ENCODE peak calls at places on chromosomes 4 and X, in six cellular contexts. One of them, this sample, is unnamed.

GRCh38 chrX:24828600-24828999 is 134.9 kb downstream of the POLA1 start:
- DNase-seq in fibroblast of lung: no peak
- DNase-seq in AG04450: no peak
- DNase-seq in PC-3: no peak
- DNase-seq in mammary epithelial cell: no peak
- DNase-seq in MM.1S: no peak
- DNase-seq in this sample: no peak

GRCh38 chr4:42655248-42655647 is 1.7 kb downstream of the ATP8A1 start:
- DNase-seq in fibroblast of lung: no peak
- DNase-seq in AG04450: no peak
- DNase-seq in PC-3: no peak
- DNase-seq in mammary epithelial cell: no peak
- DNase-seq in MM.1S: no peak
- DNase-seq in this sample: no peak

GRCh38 chrX:123648028-123648810 is 84.6 kb downstream of the THOC2 start:
- DNase-seq in fibroblast of lung: peak
- DNase-seq in AG04450: peak
- DNase-seq in PC-3: peak
- DNase-seq in mammary epithelial cell: no peak
- DNase-seq in MM.1S: no peak
- DNase-seq in this sample: no peak

GRCh38 chr4:89197920-89198319 is 86.6 kb downstream of the TIGD2 start:
- DNase-seq in fibroblast of lung: no peak
- DNase-seq in AG04450: no peak
- DNase-seq in PC-3: no peak
- DNase-seq in mammary epithelial cell: no peak
- DNase-seq in MM.1S: no peak
- DNase-seq in this sample: no peak

GRCh38 chr4:173170210-173170778 is 1.7 kb downstream of the GALNT7 start:
- DNase-seq in fibroblast of lung: peak
- DNase-seq in AG04450: no peak
- DNase-seq in PC-3: peak
- DNase-seq in mammary epithelial cell: no peak
- DNase-seq in MM.1S: no peak
- DNase-seq in this sample: peak

GRCh38 chr4:129364747-129365452 is 268.9 kb downstream of the C4orf33 start:
- DNase-seq in fibroblast of lung: no peak
- DNase-seq in AG04450: no peak
- DNase-seq in PC-3: no peak
- DNase-seq in mammary epithelial cell: no peak
- DNase-seq in MM.1S: no peak
- DNase-seq in this sample: no peak

GRCh38 chr4:88333741-88334405 is 44.8 kb upstream of the HERC6 start:
- DNase-seq in fibroblast of lung: peak
- DNase-seq in AG04450: no peak
- DNase-seq in PC-3: no peak
- DNase-seq in mammary epithelial cell: peak
- DNase-seq in MM.1S: no peak
- DNase-seq in this sample: peak

GRCh38 chrX:136999021-136999420 is 34.8 kb downstream of the GPR101 start:
- DNase-seq in fibroblast of lung: no peak
- DNase-seq in AG04450: no peak
- DNase-seq in PC-3: no peak
- DNase-seq in mammary epithelial cell: peak
- DNase-seq in MM.1S: no peak
- DNase-seq in this sample: peak

GRCh38 chr4:53589511-53589910 is 1.8 kb downstream of the LNX1 start:
- DNase-seq in fibroblast of lung: no peak
- DNase-seq in AG04450: no peak
- DNase-seq in PC-3: no peak
- DNase-seq in mammary epithelial cell: no peak
- DNase-seq in MM.1S: no peak
- DNase-seq in this sample: no peak

GRCh38 chr4:187798385-187798784 is 197.2 kb upstream of the ZFP42 start:
- DNase-seq in fibroblast of lung: no peak
- DNase-seq in AG04450: no peak
- DNase-seq in PC-3: no peak
- DNase-seq in mammary epithelial cell: no peak
- DNase-seq in MM.1S: no peak
- DNase-seq in this sample: no peak

GRCh38 chr4:159273126-159273438 is 170.2 kb downstream of the RAPGEF2 start:
- DNase-seq in fibroblast of lung: peak
- DNase-seq in AG04450: no peak
- DNase-seq in PC-3: no peak
- DNase-seq in mammary epithelial cell: no peak
- DNase-seq in MM.1S: no peak
- DNase-seq in this sample: no peak

GRCh38 chrX:30278365-30278764 is 30.8 kb downstream of the NR0B1 start:
- DNase-seq in fibroblast of lung: peak
- DNase-seq in AG04450: no peak
- DNase-seq in PC-3: no peak
- DNase-seq in mammary epithelial cell: peak
- DNase-seq in MM.1S: no peak
- DNase-seq in this sample: no peak

GRCh38 chr4:159296061-159296460 is 193.2 kb downstream of the RAPGEF2 start:
- DNase-seq in fibroblast of lung: peak
- DNase-seq in AG04450: no peak
- DNase-seq in PC-3: peak
- DNase-seq in mammary epithelial cell: peak
- DNase-seq in MM.1S: no peak
- DNase-seq in this sample: no peak

GRCh38 chr4:41256740-41257256 is at the start of gene UCHL1:
- DNase-seq in fibroblast of lung: peak
- DNase-seq in AG04450: peak
- DNase-seq in PC-3: no peak
- DNase-seq in mammary epithelial cell: no peak
- DNase-seq in MM.1S: peak
- DNase-seq in this sample: no peak

GRCh38 chr4:173880897-173881296 is 350.9 kb upstream of the HAND2 start:
- DNase-seq in fibroblast of lung: no peak
- DNase-seq in AG04450: no peak
- DNase-seq in PC-3: no peak
- DNase-seq in mammary epithelial cell: no peak
- DNase-seq in MM.1S: no peak
- DNase-seq in this sample: no peak

GRCh38 chrX:475926-476723 is 89.4 kb upstream of the PPP2R3B start:
- DNase-seq in fibroblast of lung: no peak
- DNase-seq in AG04450: no peak
- DNase-seq in PC-3: peak
- DNase-seq in mammary epithelial cell: no peak
- DNase-seq in MM.1S: no peak
- DNase-seq in this sample: no peak

GRCh38 chrX:145213504-145213903 is 33.8 kb upstream of the SPANXN1 start:
- DNase-seq in fibroblast of lung: no peak
- DNase-seq in AG04450: no peak
- DNase-seq in PC-3: peak
- DNase-seq in mammary epithelial cell: peak
- DNase-seq in MM.1S: peak
- DNase-seq in this sample: no peak

GRCh38 chr4:7397206-7398103 is 37.3 kb downstream of the PSAPL1 start:
- DNase-seq in fibroblast of lung: no peak
- DNase-seq in AG04450: no peak
- DNase-seq in PC-3: no peak
- DNase-seq in mammary epithelial cell: peak
- DNase-seq in MM.1S: no peak
- DNase-seq in this sample: peak

GRCh38 chrX:73577368-73577767 is 14.4 kb downstream of the CHIC1 start:
- DNase-seq in fibroblast of lung: peak
- DNase-seq in AG04450: peak
- DNase-seq in PC-3: peak
- DNase-seq in mammary epithelial cell: peak
- DNase-seq in MM.1S: no peak
- DNase-seq in this sample: peak

GRCh38 chrX:22526339-22526738 is 253.6 kb downstream of the CBLL2 start:
- DNase-seq in fibroblast of lung: peak
- DNase-seq in AG04450: no peak
- DNase-seq in PC-3: peak
- DNase-seq in mammary epithelial cell: peak
- DNase-seq in MM.1S: no peak
- DNase-seq in this sample: peak

GRCh38 chrX:264634-265455 is 16.3 kb upstream of the PLCXD1 start:
- DNase-seq in fibroblast of lung: peak
- DNase-seq in AG04450: no peak
- DNase-seq in PC-3: no peak
- DNase-seq in mammary epithelial cell: no peak
- DNase-seq in MM.1S: no peak
- DNase-seq in this sample: no peak

GRCh38 chr4:138919094-138919936 is 96.3 kb upstream of the NOCT start:
- DNase-seq in fibroblast of lung: peak
- DNase-seq in AG04450: peak
- DNase-seq in PC-3: peak
- DNase-seq in mammary epithelial cell: peak
- DNase-seq in MM.1S: peak
- DNase-seq in this sample: peak

GRCh38 chr4:1042352-1043025 is 31.1 kb downstream of the FGFRL1 start:
- DNase-seq in fibroblast of lung: no peak
- DNase-seq in AG04450: no peak
- DNase-seq in PC-3: no peak
- DNase-seq in mammary epithelial cell: no peak
- DNase-seq in MM.1S: no peak
- DNase-seq in this sample: no peak
- H3K27ac ChIP-seq in fibroblast of lung: no peak
- H3K27ac ChIP-seq in AG04450: no peak
- H3K27ac ChIP-seq in PC-3: no peak
- H3K27ac ChIP-seq in mammary epithelial cell: no peak
- H3K27ac ChIP-seq in MM.1S: no peak
- H3K27ac ChIP-seq in this sample: no peak

GRCh38 chrX:10634681-10635161 is 14.3 kb upstream of the MID1 start:
- DNase-seq in fibroblast of lung: peak
- DNase-seq in AG04450: peak
- DNase-seq in PC-3: peak
- DNase-seq in mammary epithelial cell: peak
- DNase-seq in MM.1S: no peak
- DNase-seq in this sample: peak
- H3K27ac ChIP-seq in fibroblast of lung: peak
- H3K27ac ChIP-seq in AG04450: peak
- H3K27ac ChIP-seq in PC-3: peak
- H3K27ac ChIP-seq in mammary epithelial cell: peak
- H3K27ac ChIP-seq in MM.1S: no peak
- H3K27ac ChIP-seq in this sample: peak

GRCh38 chr4:168679397-168680176 is 182.7 kb downstream of the PALLD start:
- DNase-seq in fibroblast of lung: no peak
- DNase-seq in AG04450: no peak
- DNase-seq in PC-3: peak
- DNase-seq in mammary epithelial cell: no peak
- DNase-seq in MM.1S: no peak
- DNase-seq in this sample: no peak
- H3K27ac ChIP-seq in fibroblast of lung: no peak
- H3K27ac ChIP-seq in AG04450: no peak
- H3K27ac ChIP-seq in PC-3: peak
- H3K27ac ChIP-seq in mammary epithelial cell: no peak
- H3K27ac ChIP-seq in MM.1S: no peak
- H3K27ac ChIP-seq in this sample: no peak

GRCh38 chr4:150588341-150588740 is 6.4 kb downstream of the MAB21L2 start:
- DNase-seq in fibroblast of lung: no peak
- DNase-seq in AG04450: no peak
- DNase-seq in PC-3: no peak
- DNase-seq in mammary epithelial cell: no peak
- DNase-seq in MM.1S: no peak
- DNase-seq in this sample: peak

GRCh38 chr4:150593996-150594395 is 12.0 kb downstream of the MAB21L2 start:
- DNase-seq in fibroblast of lung: peak
- DNase-seq in AG04450: no peak
- DNase-seq in PC-3: peak
- DNase-seq in mammary epithelial cell: no peak
- DNase-seq in MM.1S: no peak
- DNase-seq in this sample: no peak

GRCh38 chr4:150589174-150589573 is 7.2 kb downstream of the MAB21L2 start:
- DNase-seq in fibroblast of lung: no peak
- DNase-seq in AG04450: no peak
- DNase-seq in PC-3: no peak
- DNase-seq in mammary epithelial cell: no peak
- DNase-seq in MM.1S: no peak
- DNase-seq in this sample: no peak

GRCh38 chr4:150591904-150592303 is 10.0 kb downstream of the MAB21L2 start:
- DNase-seq in fibroblast of lung: no peak
- DNase-seq in AG04450: no peak
- DNase-seq in PC-3: no peak
- DNase-seq in mammary epithelial cell: no peak
- DNase-seq in MM.1S: no peak
- DNase-seq in this sample: no peak

GRCh38 chr4:150591284-150591874 is 9.4 kb downstream of the MAB21L2 start:
- DNase-seq in fibroblast of lung: no peak
- DNase-seq in AG04450: no peak
- DNase-seq in PC-3: no peak
- DNase-seq in mammary epithelial cell: no peak
- DNase-seq in MM.1S: no peak
- DNase-seq in this sample: no peak
- H3K27ac ChIP-seq in fibroblast of lung: no peak
- H3K27ac ChIP-seq in AG04450: no peak
- H3K27ac ChIP-seq in PC-3: no peak
- H3K27ac ChIP-seq in mammary epithelial cell: no peak
- H3K27ac ChIP-seq in MM.1S: no peak
- H3K27ac ChIP-seq in this sample: no peak

This sample was measured in foreskin keratinocyte.